ENCODE peak calls at places on chromosomes 7 and 10, in eight cellular contexts. A is neural progenitor cell; P is CD8-positive, alpha-beta memory T cell; G is IMR-90; Z is aorta; Y is body of pancreas; S is tibial nerve; O is A549. V is an unnamed sample.

GRCh38 chr10:122494833-122495232 is 33.5 kb downstream of the HTRA1 start:
- DNase-seq in G (peak), A (no peak), Z (peak), Y (no peak), O (no peak), P (no peak), S (peak), V (peak)

GRCh38 chr7:101942603-101943210 is 125.3 kb downstream of the CUX1 start:
- DNase-seq in S (no peak), P (no peak), Z (peak), A (no peak), Y (no peak), O (no peak), G (no peak), V (no peak)

GRCh38 chr7:122692769-122693309 is 6.1 kb downstream of the RNF133 start:
- DNase-seq in A (no peak), O (no peak), Y (no peak), G (no peak), S (no peak), Z (no peak), P (no peak), V (no peak)

GRCh38 chr7:124120911-124121310 is 88.0 kb upstream of the TMEM229A start:
- DNase-seq in S (no peak), G (no peak), Y (no peak), Z (no peak), P (no peak), O (no peak), A (no peak), V (no peak)

GRCh38 chr10:114879541-114880158 is 58.1 kb downstream of the FHIP2A start:
- DNase-seq in Z (no peak), O (peak), G (peak), S (no peak), P (peak), A (peak), Y (peak), V (no peak)

GRCh38 chr10:69391158-69391557 is 25.6 kb downstream of the TACR2 start:
- DNase-seq in Z (no peak), A (no peak), Y (no peak), G (no peak), O (no peak), S (no peak), P (no peak), V (no peak)

GRCh38 chr10:82815680-82816079 is 940.7 kb downstream of the NRG3 start:
- DNase-seq in G (no peak), P (no peak), Y (no peak), A (no peak), Z (no peak), O (no peak), S (no peak), V (no peak)

GRCh38 chr7:117194445-117194844 is 128.4 kb downstream of the WNT2 start:
- DNase-seq in G (no peak), S (no peak), Z (no peak), O (no peak), A (peak), Y (no peak), P (no peak), V (no peak)

GRCh38 chr7:64774204-64774842 is 19.9 kb upstream of the ZNF138 start:
- DNase-seq in Y (no peak), S (no peak), A (no peak), P (peak), Z (no peak), O (no peak), G (no peak), V (no peak)

GRCh38 chr7:157397751-157398691 is 61.2 kb downstream of the DNAJB6 start:
- DNase-seq in Y (peak), P (no peak), S (no peak), Z (peak), A (peak), O (peak), G (peak), V (peak)

GRCh38 chr7:35450456-35450855 is 196.6 kb upstream of the TBX20 start:
- DNase-seq in Y (no peak), Z (no peak), A (no peak), P (no peak), G (no peak), S (no peak), O (no peak), V (no peak)

GRCh38 chr10:34462993-34463392 is 352.1 kb downstream of the PARD3 start:
- DNase-seq in Z (no peak), O (no peak), Y (no peak), G (no peak), S (no peak), P (no peak), A (no peak), V (no peak)

GRCh38 chr10:69828115-69828870 is 26.6 kb downstream of the COL13A1 start:
- DNase-seq in A (no peak), O (no peak), G (no peak), S (no peak), P (no peak), Y (no peak), Z (no peak), V (no peak)

GRCh38 chr10:75466886-75467285 is 35.5 kb downstream of the LRMDA start:
- DNase-seq in G (no peak), O (no peak), Y (no peak), S (no peak), P (no peak), Z (no peak), A (no peak), V (no peak)

GRCh38 chr7:81415181-81415580 is 354.7 kb downstream of the HGF start:
- DNase-seq in Z (no peak), S (no peak), Y (no peak), G (peak), O (no peak), P (no peak), A (no peak), V (no peak)

GRCh38 chr10:74320717-74321116 is 169.7 kb downstream of the ADK start:
- DNase-seq in G (no peak), Y (no peak), Z (no peak), O (no peak), S (no peak), P (no peak), A (no peak), V (no peak)

GRCh38 chr7:30750574-30751256 is 1.2 kb upstream of the INMT start:
- DNase-seq in Y (peak), O (no peak), S (peak), P (no peak), A (no peak), G (peak), Z (peak), V (peak)

GRCh38 chr7:117645456-117646181 is 165.8 kb downstream of the CFTR start:
- DNase-seq in Z (no peak), A (no peak), O (no peak), S (no peak), G (peak), P (no peak), Y (no peak), V (no peak)

GRCh38 chr7:39507866-39508551 is 58.2 kb upstream of the YAE1 start:
- DNase-seq in S (no peak), Z (no peak), O (no peak), P (no peak), Y (no peak), G (no peak), A (no peak), V (no peak)

GRCh38 chr10:103791291-103791690 is 64.1 kb downstream of the SH3PXD2A start:
- DNase-seq in Y (no peak), O (no peak), G (no peak), P (no peak), Z (peak), S (no peak), A (no peak), V (peak)

GRCh38 chr10:7162331-7162730 is 248.5 kb downstream of the SFMBT2 start:
- DNase-seq in G (no peak), Y (no peak), A (no peak), Z (no peak), S (no peak), O (no peak), P (no peak), V (no peak)

GRCh38 chr10:22733992-22734391 is 19.6 kb upstream of the PIP4K2A start:
- DNase-seq in G (no peak), A (no peak), P (no peak), Z (no peak), S (no peak), O (no peak), Y (no peak), V (no peak)

GRCh38 chr10:83301732-83302131 is 837.6 kb upstream of the GHITM start:
- DNase-seq in S (no peak), G (no peak), O (no peak), Y (no peak), P (no peak), A (no peak), Z (no peak), V (no peak)

GRCh38 chr7:106736508-106737201 is 75.7 kb upstream of the CCDC71L start:
- DNase-seq in A (peak), S (no peak), Y (peak), Z (no peak), G (peak), O (peak), P (peak), V (no peak)

GRCh38 chr10:6729071-6729773 is 149.1 kb upstream of the PRKCQ start:
- DNase-seq in Z (no peak), P (no peak), O (peak), S (no peak), A (no peak), G (peak), Y (no peak), V (no peak)

GRCh38 chr7:23713285-23714235 is 3.5 kb downstream of the STK31 start:
- DNase-seq in Z (no peak), Y (no peak), A (no peak), O (no peak), S (no peak), G (peak), P (no peak), V (no peak)

GRCh38 chr7:98321301-98321700 is 39.8 kb downstream of the BRI3 start:
- DNase-seq in Y (no peak), Z (no peak), S (no peak), O (no peak), G (no peak), A (no peak), P (no peak), V (no peak)

GRCh38 chr10:74888947-74889661 is 62.7 kb downstream of the KAT6B start:
- DNase-seq in P (no peak), G (no peak), S (no peak), Y (peak), Z (no peak), A (peak), O (no peak), V (no peak)

GRCh38 chr10:31479752-31480151 is 160.7 kb downstream of the ZEB1 start:
- DNase-seq in S (no peak), G (peak), A (no peak), Z (no peak), O (no peak), Y (no peak), P (no peak), V (no peak)

GRCh38 chr10:22252801-22253577 is 35.2 kb upstream of the EBLN1 start:
- DNase-seq in A (peak), P (peak), S (no peak), Y (peak), Z (peak), O (no peak), G (no peak), V (peak)

DNA sequence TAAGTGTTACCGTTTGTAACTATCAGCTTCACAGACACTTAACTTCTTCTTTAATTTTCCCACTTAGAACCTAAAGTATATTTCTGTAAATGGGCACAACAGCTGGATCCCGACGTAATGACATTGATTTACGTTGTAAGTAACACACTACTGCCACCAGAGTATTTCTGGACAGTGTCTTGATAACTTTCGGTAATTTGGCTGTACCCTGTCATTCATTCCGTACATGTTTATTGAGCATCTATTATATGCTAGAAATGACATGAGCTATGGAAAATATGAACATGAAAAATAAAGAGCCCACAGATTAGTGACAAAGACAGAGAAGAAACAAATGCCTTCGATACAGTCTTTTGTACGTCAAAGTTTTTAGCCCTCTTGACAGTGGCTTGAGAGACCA is 291.4 kb downstream of the CCDC3 start:
- DNase-seq in Y (no peak), Z (no peak), A (no peak), P (no peak), S (no peak), G (no peak), O (no peak), V (no peak)
- H3K4me3 ChIP-seq in Y (no peak), Z (no peak), A (no peak), P (no peak), S (no peak), G (no peak), O (no peak), V (no peak)

GRCh38 chr10:28249512-28249911 is 53.4 kb downstream of the MPP7 start:
- DNase-seq in Y (peak), S (no peak), A (no peak), G (no peak), P (no peak), O (no peak), Z (no peak), V (no peak)

GRCh38 chr10:28246023-28246422 is 56.8 kb downstream of the MPP7 start:
- DNase-seq in P (no peak), S (no peak), Y (no peak), G (no peak), Z (no peak), O (no peak), A (no peak), V (no peak)

GRCh38 chr10:28250358-28250757 is 52.5 kb downstream of the MPP7 start:
- DNase-seq in S (no peak), Z (no peak), O (no peak), P (no peak), Y (no peak), A (no peak), G (peak), V (no peak)

GRCh38 chr10:28250782-28251181 is 52.1 kb downstream of the MPP7 start:
- DNase-seq in Z (no peak), A (no peak), G (peak), S (no peak), P (peak), O (no peak), Y (no peak), V (no peak)

GRCh38 chr10:28248092-28248491 is 54.8 kb downstream of the MPP7 start:
- DNase-seq in G (peak), S (no peak), Z (no peak), P (no peak), O (no peak), Y (peak), A (no peak), V (no peak)
- H3K27ac ChIP-seq in G (no peak), S (no peak), Z (no peak), P (no peak), O (no peak), Y (no peak), A (no peak), V (peak)

DNA sequence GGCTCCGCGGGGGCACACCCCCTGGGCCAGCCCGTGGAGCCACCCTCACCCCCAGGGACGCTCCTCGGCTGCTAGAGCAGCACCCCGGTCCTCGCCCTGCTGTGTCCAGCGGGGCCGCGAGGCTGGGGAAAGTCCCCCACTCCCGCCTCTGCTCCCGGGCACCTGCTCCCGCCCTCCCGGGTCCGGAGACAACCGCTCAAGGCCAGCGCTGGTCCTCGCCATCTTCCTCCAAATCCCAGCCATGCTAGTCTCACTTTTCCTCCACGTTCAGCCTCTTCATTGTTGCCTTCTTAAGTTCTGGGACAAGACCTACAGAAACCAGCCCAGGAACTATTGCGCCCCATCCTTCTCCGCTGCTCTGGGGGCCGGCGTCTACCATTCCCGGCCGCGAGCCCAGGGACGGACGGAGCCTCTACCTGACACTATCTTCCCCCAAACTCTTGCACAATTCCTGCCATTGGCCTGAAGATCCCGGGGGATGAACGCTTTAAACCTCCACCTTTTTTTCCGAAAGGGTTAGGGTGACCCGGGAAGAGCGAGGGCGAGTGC is 4.8 kb upstream of the KCP start:
- DNase-seq in P (no peak), A (peak), S (no peak), O (no peak), Y (no peak), G (no peak), Z (peak), V (no peak)
- H3K4me3 ChIP-seq in P (no peak), A (peak), S (peak), O (no peak), Y (no peak), G (peak), Z (no peak), V (peak)

DNA sequence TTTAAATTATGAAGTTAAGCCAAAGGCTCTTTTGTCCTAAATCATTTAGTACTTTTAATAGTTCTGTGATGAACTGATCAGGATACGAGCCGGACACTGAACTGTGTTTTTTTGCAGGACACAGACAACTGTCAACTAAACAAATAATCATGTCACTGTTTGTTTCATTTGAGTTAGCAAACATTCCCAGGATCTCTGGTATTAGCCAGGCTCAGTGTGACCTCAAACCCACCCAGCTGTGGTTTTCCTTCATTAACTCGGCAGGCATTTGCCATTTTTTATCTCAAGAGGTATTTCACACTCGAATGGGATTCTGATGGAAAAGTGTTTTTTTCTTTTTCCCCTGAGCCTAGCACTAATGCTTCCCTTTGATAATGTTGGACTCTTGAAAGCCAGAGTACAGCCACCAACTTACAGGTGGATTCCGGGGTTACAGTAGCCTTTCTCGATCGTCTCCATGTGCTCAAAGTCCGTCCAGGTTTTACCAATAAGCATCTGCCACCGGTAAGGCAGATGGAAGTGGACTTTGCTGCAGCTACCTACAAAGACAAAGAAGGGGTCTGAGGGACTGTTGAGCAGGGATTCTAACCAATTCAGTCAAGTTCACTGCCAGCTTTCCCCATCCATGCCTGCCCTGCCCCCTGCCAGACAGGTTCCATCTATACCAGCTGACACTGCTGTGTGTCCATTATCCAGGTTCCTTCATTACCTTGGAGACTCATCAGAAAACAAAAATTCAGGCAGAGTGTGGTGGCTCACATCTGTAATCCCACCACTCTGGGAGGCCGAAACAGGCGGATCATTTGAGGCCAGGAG is 33.4 kb downstream of the ZC3HAV1 start:
- DNase-seq in G (no peak), O (no peak), A (no peak), S (no peak), P (no peak), Y (no peak), Z (no peak), V (no peak)
- H3K27ac ChIP-seq in G (no peak), O (no peak), A (no peak), S (no peak), P (no peak), Y (no peak), Z (no peak), V (no peak)

GRCh38 chr10:1736972-1737221 is 428 bp downstream of the ADARB2 start:
- DNase-seq in P (no peak), Z (no peak), Y (no peak), G (no peak), O (no peak), S (no peak), A (no peak), V (no peak)

GRCh38 chr10:1737222-1738061 is at the start of gene ADARB2:
- DNase-seq in G (no peak), Y (peak), Z (no peak), A (peak), O (no peak), S (no peak), P (no peak), V (no peak)

GRCh38 chr10:1735562-1735961 is 1.8 kb downstream of the ADARB2 start:
- DNase-seq in A (no peak), G (no peak), P (no peak), O (no peak), Y (no peak), Z (no peak), S (no peak), V (no peak)

GRCh38 chr10:1734288-1734687 is 3.0 kb downstream of the ADARB2 start:
- DNase-seq in S (no peak), Y (no peak), G (no peak), A (no peak), P (no peak), O (no peak), Z (no peak), V (no peak)

GRCh38 chr10:1736180-1736971 is 949 bp downstream of the ADARB2 start:
- DNase-seq in P (no peak), Y (no peak), A (peak), G (no peak), O (no peak), Z (no peak), S (no peak), V (no peak)
- H3K4me3 ChIP-seq in P (no peak), Y (no peak), A (peak), G (no peak), O (no peak), Z (no peak), S (peak), V (peak)

GRCh38 chr7:15795371-15795770 is 108.9 kb upstream of the MEOX2 start:
- DNase-seq in O (no peak), S (no peak), Z (no peak), G (no peak), P (no peak), A (no peak), Y (no peak), V (no peak)
- H3K27ac ChIP-seq in O (no peak), S (peak), Z (no peak), G (no peak), P (no peak), A (no peak), Y (no peak), V (no peak)

GRCh38 chr7:6889252-6889812 is 63.3 kb upstream of the CCZ1B start:
- DNase-seq in P (no peak), A (no peak), Z (no peak), Y (no peak), S (no peak), G (no peak), O (no peak), V (no peak)
- H3K4me3 ChIP-seq in P (no peak), A (no peak), Z (no peak), Y (no peak), S (no peak), G (no peak), O (no peak), V (no peak)

DNA sequence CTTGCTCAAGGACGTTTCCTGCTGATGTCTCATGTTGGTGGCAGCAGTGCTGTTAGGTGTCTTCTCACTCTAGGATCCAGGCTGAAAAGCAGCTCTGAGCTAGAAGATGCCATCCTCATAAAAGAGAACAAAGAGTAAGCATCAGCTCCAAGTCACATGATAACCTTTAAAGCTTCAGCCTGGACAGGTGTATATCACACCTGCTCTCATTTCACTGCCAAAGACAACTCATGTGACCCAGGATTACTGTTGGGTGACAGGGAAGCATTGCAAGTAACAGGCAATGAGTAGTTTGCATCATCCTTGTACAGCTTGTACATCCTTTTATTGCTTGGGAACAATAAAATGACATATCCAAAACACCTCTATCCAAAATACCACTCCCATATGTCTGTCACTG is 423.4 kb upstream of the DPP6 start:
- DNase-seq in Y (no peak), Z (no peak), O (no peak), P (no peak), G (no peak), A (no peak), S (no peak), V (no peak)
- H3K27ac ChIP-seq in Y (no peak), Z (no peak), O (no peak), P (no peak), G (no peak), A (no peak), S (no peak), V (no peak)